ENCODE peak calls at places on chromosomes 11 and 22, in nine cellular contexts. C is stimulated activated CD4-positive, alpha-beta T cell treated with anti-CD3 and anti-CD28 coated beads, Interleukin-15, amount 100 ng/mL, for 1 hour; S is RPMI8226; J is activated T-cell treated with anti-CD3 and anti-CD28 coated beads for 1 hour; K is A549; P is neural crest cell; W is endothelial cell; A is HAP-1; Q is EL. D is an unnamed sample.

GRCh38 chr11:68351450-68352275 is 39.3 kb downstream of the LRP5 start:
- DNase-seq in A (no peak), J (no peak), S (no peak), C (no peak), Q (no peak), K (peak; percentile 27), W (no peak), P (no peak), D (no peak)

GRCh38 chr11:74278721-74279148 is 32.7 kb downstream of the P4HA3 start:
- DNase-seq in K (peak; percentile 97), P (no peak), W (no peak), S (no peak), C (no peak), Q (peak; percentile 96), J (no peak), A (no peak), D (no peak)

GRCh38 chr11:104813532-104813931 is 84.7 kb downstream of the CASP12 start:
- DNase-seq in A (no peak), K (no peak), P (no peak), C (no peak), J (no peak), Q (no peak), S (no peak), W (no peak), D (no peak)

GRCh38 chr11:46250071-46251052 is 27.1 kb upstream of the CREB3L1 start:
- DNase-seq in S (no peak), W (no peak), C (no peak), A (no peak), J (no peak), Q (peak; percentile 34), K (no peak), P (no peak), D (no peak)

GRCh38 chr11:118606157-118606843 is 1.1 kb upstream of the PHLDB1 start:
- DNase-seq in W (no peak), K (no peak), J (no peak), P (no peak), A (no peak), S (no peak), C (no peak), Q (no peak), D (no peak)

GRCh38 chr11:116641561-116642045 is 131.2 kb downstream of the BUD13 start:
- DNase-seq in W (peak; percentile 73), Q (peak; percentile 18), C (no peak), S (peak; percentile 72), P (peak; percentile 41), K (peak; percentile 33), J (no peak), A (peak; percentile 68), D (no peak)

GRCh38 chr11:75563978-75564552 is 2.0 kb downstream of the SERPINH1 start:
- DNase-seq in Q (peak; percentile 90), P (peak; percentile 59), A (peak; percentile 66), S (no peak), J (no peak), C (no peak), W (peak; percentile 74), K (no peak), D (no peak)

GRCh38 chr11:103532133-103532788 is 423.0 kb downstream of the DYNC2H1 start:
- DNase-seq in S (no peak), J (no peak), P (no peak), C (no peak), K (peak; percentile 33), W (no peak), A (no peak), Q (peak; percentile 90), D (no peak)

GRCh38 chr11:61062181-61062955 is 39.9 kb upstream of the CD5 start:
- DNase-seq in C (no peak), J (no peak), S (no peak), P (no peak), W (no peak), A (no peak), K (no peak), Q (no peak), D (no peak)

GRCh38 chr11:128480066-128480465 is 107.3 kb downstream of the ETS1 start:
- DNase-seq in Q (no peak), J (no peak), C (no peak), A (no peak), P (no peak), K (no peak), S (no peak), W (no peak), D (no peak)

GRCh38 chr22:35998748-35999147 is 29.9 kb downstream of the RBFOX2 start:
- DNase-seq in W (no peak), Q (no peak), P (no peak), A (no peak), C (no peak), K (no peak), J (no peak), S (no peak), D (no peak)

GRCh38 chr11:67271548-67272284 is 5.4 kb downstream of the GRK2 start:
- DNase-seq in Q (no peak), W (no peak), S (no peak), C (no peak), P (no peak), A (no peak), J (no peak), K (no peak), D (peak; percentile 45)

GRCh38 chr11:47714554-47715081 is 551 bp downstream of the AGBL2 start:
- DNase-seq in K (peak; percentile 11), S (no peak), J (no peak), C (peak; percentile 3), Q (peak; percentile 25), A (no peak), P (no peak), W (no peak), D (no peak)

GRCh38 chr11:121466063-121466794 is 13.5 kb upstream of the SORL1-AS1 start:
- DNase-seq in Q (peak; percentile 97), J (no peak), A (peak; percentile 83), W (peak; percentile 78), C (no peak), P (peak; percentile 20), K (peak; percentile 89), S (no peak), D (peak; percentile 26)

GRCh38 chr11:2432628-2433071 is 11.7 kb downstream of the TRPM5 start:
- DNase-seq in P (no peak), K (no peak), A (no peak), W (no peak), Q (no peak), S (no peak), C (no peak), J (no peak), D (no peak)